ENCODE peak calls at places on chromosome 1, in seven cellular contexts. T is lower lobe of right lung, A is OCI-LY7, R is neuronal stem cell, V is PC-3, U is heart right ventricle, W is neural progenitor cell. K is an unnamed sample.

GRCh38 chr1:15326691-15327530 is 79.9 kb downstream of the FHAD1 start:
- DNase-seq in W (peak), V (no peak), R (peak), T (no peak), U (no peak), A (no peak), K (no peak)

GRCh38 chr1:96865731-96866684 is 144.4 kb downstream of the PTBP2 start:
- DNase-seq in R (no peak), A (no peak), T (no peak), U (no peak), V (peak), W (no peak), K (peak)

GRCh38 chr1:185450917-185451316 is 133.9 kb upstream of the IVNS1ABP start:
- DNase-seq in U (no peak), A (no peak), T (no peak), V (no peak), R (no peak), W (no peak), K (no peak)

GRCh38 chr1:94270801-94271203 is 33.4 kb upstream of the ARHGAP29 start:
- DNase-seq in R (no peak), W (no peak), V (peak), U (no peak), A (no peak), T (no peak), K (no peak)

GRCh38 chr1:205073511-205073910 is 10.7 kb downstream of the TMEM81 start:
- DNase-seq in T (no peak), V (peak), W (no peak), R (no peak), A (no peak), U (no peak), K (peak)

GRCh38 chr1:155286544-155286943 is 9.3 kb downstream of the HCN3 start:
- DNase-seq in V (no peak), T (no peak), R (no peak), A (no peak), W (no peak), U (no peak), K (no peak)

GRCh38 chr1:232635778-232636356 is 5.9 kb upstream of the SIPA1L2 start:
- DNase-seq in V (peak), U (no peak), R (no peak), A (peak), W (peak), T (no peak), K (no peak)

GRCh38 chr1:2229921-2230700 is 2.0 kb downstream of the SKI start:
- DNase-seq in V (peak), R (no peak), A (no peak), T (peak), U (peak), W (no peak), K (no peak)

GRCh38 chr1:174968750-174969244 is 30.9 kb upstream of the CACYBP start:
- DNase-seq in R (no peak), W (no peak), T (no peak), U (no peak), A (peak), V (peak), K (no peak)

GRCh38 chr1:243421784-243422183 is 165.9 kb downstream of the SDCCAG8 start:
- DNase-seq in R (no peak), W (peak), U (no peak), V (peak), A (no peak), T (no peak), K (peak)
- H3K27ac ChIP-seq in R (peak), W (no peak), U (no peak), V (peak), A (no peak), T (no peak), K (peak)

GRCh38 chr1:23600283-23600682 is 41.0 kb upstream of the ID3 start:
- DNase-seq in U (no peak), A (peak), T (no peak), W (no peak), R (no peak), V (no peak), K (no peak)
- H3K27ac ChIP-seq in U (no peak), A (peak), T (no peak), W (peak), R (no peak), V (no peak), K (no peak)

GRCh38 chr1:88877911-88878310 is 13.5 kb downstream of the GTF2B start:
- DNase-seq in U (no peak), V (no peak), R (no peak), A (no peak), T (no peak), W (no peak), K (no peak)

GRCh38 chr1:88877382-88877825 is 14.0 kb downstream of the GTF2B start:
- DNase-seq in V (peak), A (peak), T (no peak), W (peak), R (peak), U (no peak), K (no peak)

GRCh38 chr1:88876573-88877335 is 14.6 kb downstream of the GTF2B start:
- DNase-seq in U (no peak), V (no peak), R (no peak), T (no peak), W (no peak), A (no peak), K (no peak)

GRCh38 chr1:88873737-88874374 is 17.5 kb downstream of the GTF2B start:
- DNase-seq in U (no peak), T (no peak), A (no peak), R (no peak), V (no peak), W (no peak), K (no peak)

GRCh38 chr1:88875595-88875994 is 15.8 kb downstream of the GTF2B start:
- DNase-seq in U (no peak), R (no peak), A (no peak), W (no peak), T (no peak), V (no peak), K (no peak)
- H3K27ac ChIP-seq in U (no peak), R (no peak), A (no peak), W (no peak), T (no peak), V (no peak), K (no peak)

GRCh38 chr1:30731109-30731805 is 7.9 kb upstream of the MATN1 start:
- DNase-seq in T (no peak), R (no peak), W (no peak), U (no peak), A (no peak), V (no peak), K (no peak)
- H3K27ac ChIP-seq in T (no peak), R (no peak), W (no peak), U (no peak), A (no peak), V (no peak), K (no peak)

DNA sequence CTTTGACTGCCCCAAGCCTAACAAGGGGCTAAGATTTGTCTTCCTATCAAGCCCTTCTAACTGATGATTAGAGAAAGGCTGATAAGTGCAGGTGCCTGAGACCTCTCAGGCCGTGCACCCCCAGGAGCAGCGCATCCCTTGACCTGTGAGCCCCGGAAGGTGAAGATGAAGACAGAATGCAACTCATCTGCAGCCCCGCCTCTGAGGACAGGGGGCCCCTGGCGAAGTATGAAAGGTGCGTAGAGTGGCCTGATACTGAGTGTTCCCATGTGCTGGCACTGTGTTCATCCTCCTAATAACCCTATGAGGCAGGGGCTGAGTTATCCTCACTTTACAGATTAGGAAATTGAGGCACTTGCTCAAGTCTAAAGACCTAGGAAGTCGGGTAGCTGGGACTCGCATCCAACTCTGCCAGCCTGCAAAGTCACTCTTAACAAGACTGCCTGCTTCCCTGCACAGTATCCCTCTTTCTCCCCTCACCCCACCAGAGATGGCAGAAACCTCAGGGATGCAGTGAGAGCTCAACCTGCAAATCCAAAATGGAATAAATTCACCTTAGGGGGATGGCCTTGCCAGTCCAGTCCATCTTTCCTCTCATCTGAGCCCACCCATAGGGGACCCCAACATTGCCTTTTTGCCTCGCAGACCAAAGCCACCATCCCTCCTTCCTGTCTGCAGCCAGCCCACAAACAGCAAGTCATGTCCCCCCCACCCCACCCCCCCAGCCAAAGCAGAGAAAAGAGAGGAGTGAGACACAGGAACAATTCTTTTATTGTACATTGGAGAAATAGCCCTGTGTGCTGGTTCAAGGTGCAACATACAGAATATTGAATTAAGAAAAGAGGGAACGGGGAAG is 4.1 kb downstream of the CAMK2N1 start:
- DNase-seq in U (no peak), T (no peak), R (no peak), W (no peak), A (no peak), V (no peak), K (no peak)
- H3K27ac ChIP-seq in U (no peak), T (no peak), R (no peak), W (no peak), A (no peak), V (peak), K (peak)

K was measured in epithelial cell of prostate.